ENCODE peak calls at places on chromosome 7, in six cellular contexts. One of them, this sample, is unnamed.

GRCh38 chr7:148556892-148557291 is 33.7 kb upstream of the C7orf33 start:
- DNase-seq in NCI-H1092: no peak
- DNase-seq in BJ: no peak
- DNase-seq in neural crest cell: no peak
- DNase-seq in activated T-helper 1 cell treated with anti-CD3 and anti-CD28 coated beads, Interleukin-12 subunit alpha, Interleukin-12 subunit beta, Interleukin-2, Interleukin-4 antibody, amounts not matched to agents 30 ng/mL and 10 ng/mL and 1 ng/mL, durations not matched to agents 14 hours and 24 hours and 36 hours: no peak
- DNase-seq in SW480: peak
- DNase-seq in this sample: no peak

GRCh38 chr7:71718563-71718962 is 586.6 kb downstream of the GALNT17 start:
- DNase-seq in NCI-H1092: no peak
- DNase-seq in BJ: no peak
- DNase-seq in neural crest cell: no peak
- DNase-seq in activated T-helper 1 cell treated with anti-CD3 and anti-CD28 coated beads, Interleukin-12 subunit alpha, Interleukin-12 subunit beta, Interleukin-2, Interleukin-4 antibody, amounts not matched to agents 30 ng/mL and 10 ng/mL and 1 ng/mL, durations not matched to agents 14 hours and 24 hours and 36 hours: no peak
- DNase-seq in SW480: no peak
- DNase-seq in this sample: no peak

GRCh38 chr7:134476044-134476443 is 17.1 kb upstream of the AKR1B1 start:
- DNase-seq in NCI-H1092: no peak
- DNase-seq in BJ: no peak
- DNase-seq in neural crest cell: no peak
- DNase-seq in activated T-helper 1 cell treated with anti-CD3 and anti-CD28 coated beads, Interleukin-12 subunit alpha, Interleukin-12 subunit beta, Interleukin-2, Interleukin-4 antibody, amounts not matched to agents 30 ng/mL and 10 ng/mL and 1 ng/mL, durations not matched to agents 14 hours and 24 hours and 36 hours: no peak
- DNase-seq in SW480: no peak
- DNase-seq in this sample: no peak

GRCh38 chr7:128221929-128222403 is 19.1 kb upstream of the LEP start:
- DNase-seq in NCI-H1092: no peak
- DNase-seq in BJ: peak
- DNase-seq in neural crest cell: no peak
- DNase-seq in activated T-helper 1 cell treated with anti-CD3 and anti-CD28 coated beads, Interleukin-12 subunit alpha, Interleukin-12 subunit beta, Interleukin-2, Interleukin-4 antibody, amounts not matched to agents 30 ng/mL and 10 ng/mL and 1 ng/mL, durations not matched to agents 14 hours and 24 hours and 36 hours: no peak
- DNase-seq in SW480: no peak
- DNase-seq in this sample: peak

GRCh38 chr7:44151679-44152355 is 10.7 kb upstream of the MYL7 start:
- DNase-seq in NCI-H1092: no peak
- DNase-seq in BJ: no peak
- DNase-seq in neural crest cell: no peak
- DNase-seq in activated T-helper 1 cell treated with anti-CD3 and anti-CD28 coated beads, Interleukin-12 subunit alpha, Interleukin-12 subunit beta, Interleukin-2, Interleukin-4 antibody, amounts not matched to agents 30 ng/mL and 10 ng/mL and 1 ng/mL, durations not matched to agents 14 hours and 24 hours and 36 hours: no peak
- DNase-seq in SW480: no peak
- DNase-seq in this sample: no peak

GRCh38 chr7:19202599-19202998 is 57.4 kb upstream of the FERD3L start:
- DNase-seq in NCI-H1092: no peak
- DNase-seq in BJ: no peak
- DNase-seq in neural crest cell: no peak
- DNase-seq in activated T-helper 1 cell treated with anti-CD3 and anti-CD28 coated beads, Interleukin-12 subunit alpha, Interleukin-12 subunit beta, Interleukin-2, Interleukin-4 antibody, amounts not matched to agents 30 ng/mL and 10 ng/mL and 1 ng/mL, durations not matched to agents 14 hours and 24 hours and 36 hours: no peak
- DNase-seq in SW480: no peak
- DNase-seq in this sample: no peak

GRCh38 chr7:86991844-86992243 is 67.6 kb downstream of the ELAPOR2 start:
- DNase-seq in NCI-H1092: peak
- DNase-seq in BJ: peak
- DNase-seq in neural crest cell: no peak
- DNase-seq in activated T-helper 1 cell treated with anti-CD3 and anti-CD28 coated beads, Interleukin-12 subunit alpha, Interleukin-12 subunit beta, Interleukin-2, Interleukin-4 antibody, amounts not matched to agents 30 ng/mL and 10 ng/mL and 1 ng/mL, durations not matched to agents 14 hours and 24 hours and 36 hours: no peak
- DNase-seq in SW480: no peak
- DNase-seq in this sample: no peak

GRCh38 chr7:79512269-79512668 is 58.8 kb upstream of the MAGI2 start:
- DNase-seq in NCI-H1092: no peak
- DNase-seq in BJ: no peak
- DNase-seq in neural crest cell: no peak
- DNase-seq in activated T-helper 1 cell treated with anti-CD3 and anti-CD28 coated beads, Interleukin-12 subunit alpha, Interleukin-12 subunit beta, Interleukin-2, Interleukin-4 antibody, amounts not matched to agents 30 ng/mL and 10 ng/mL and 1 ng/mL, durations not matched to agents 14 hours and 24 hours and 36 hours: no peak
- DNase-seq in SW480: no peak
- DNase-seq in this sample: no peak

GRCh38 chr7:74006032-74006431 is 21.9 kb upstream of the ELN start:
- DNase-seq in NCI-H1092: no peak
- DNase-seq in BJ: no peak
- DNase-seq in neural crest cell: no peak
- DNase-seq in activated T-helper 1 cell treated with anti-CD3 and anti-CD28 coated beads, Interleukin-12 subunit alpha, Interleukin-12 subunit beta, Interleukin-2, Interleukin-4 antibody, amounts not matched to agents 30 ng/mL and 10 ng/mL and 1 ng/mL, durations not matched to agents 14 hours and 24 hours and 36 hours: no peak
- DNase-seq in SW480: no peak
- DNase-seq in this sample: no peak

GRCh38 chr7:12581897-12582296 is 11.4 kb downstream of the SCIN start:
- DNase-seq in NCI-H1092: no peak
- DNase-seq in BJ: peak
- DNase-seq in neural crest cell: no peak
- DNase-seq in activated T-helper 1 cell treated with anti-CD3 and anti-CD28 coated beads, Interleukin-12 subunit alpha, Interleukin-12 subunit beta, Interleukin-2, Interleukin-4 antibody, amounts not matched to agents 30 ng/mL and 10 ng/mL and 1 ng/mL, durations not matched to agents 14 hours and 24 hours and 36 hours: no peak
- DNase-seq in SW480: no peak
- DNase-seq in this sample: peak

GRCh38 chr7:21507627-21508343 is 35.1 kb upstream of the DNAH11 start:
- DNase-seq in NCI-H1092: no peak
- DNase-seq in BJ: no peak
- DNase-seq in neural crest cell: peak
- DNase-seq in activated T-helper 1 cell treated with anti-CD3 and anti-CD28 coated beads, Interleukin-12 subunit alpha, Interleukin-12 subunit beta, Interleukin-2, Interleukin-4 antibody, amounts not matched to agents 30 ng/mL and 10 ng/mL and 1 ng/mL, durations not matched to agents 14 hours and 24 hours and 36 hours: no peak
- DNase-seq in SW480: no peak
- DNase-seq in this sample: no peak

GRCh38 chr7:115183431-115184057 is 261.6 kb downstream of the MDFIC start:
- DNase-seq in NCI-H1092: no peak
- DNase-seq in BJ: no peak
- DNase-seq in neural crest cell: no peak
- DNase-seq in activated T-helper 1 cell treated with anti-CD3 and anti-CD28 coated beads, Interleukin-12 subunit alpha, Interleukin-12 subunit beta, Interleukin-2, Interleukin-4 antibody, amounts not matched to agents 30 ng/mL and 10 ng/mL and 1 ng/mL, durations not matched to agents 14 hours and 24 hours and 36 hours: no peak
- DNase-seq in SW480: no peak
- DNase-seq in this sample: no peak